ENCODE peak calls at places on chromosomes 2 and 18, in six cellular contexts. C is fibroblast of mammary gland; Z is CD4-positive, alpha-beta T cell; T is stomach; M is neural progenitor cell; D is IMR-90. V is an unnamed sample.

GRCh38 chr2:109647636-109648035 is 33.5 kb downstream of the SOWAHC start:
- DNase-seq in C (no peak), Z (no peak), T (no peak), M (no peak), D (peak; percentile 25), V (no peak)

GRCh38 chr2:137185378-137186078 is 420.2 kb downstream of the THSD7B start:
- DNase-seq in C (peak; percentile 85), Z (no peak), T (no peak), M (no peak), D (no peak), V (no peak)

GRCh38 chr2:151374426-151374825 is 17.0 kb downstream of the TNFAIP6 start:
- DNase-seq in C (peak; percentile 87), Z (no peak), T (no peak), M (no peak), D (peak; percentile 91), V (no peak)

GRCh38 chr2:217902281-217903141 is 100.3 kb downstream of the TNS1 start:
- DNase-seq in C (peak; percentile 71), Z (no peak), T (peak; percentile 84), M (no peak), D (peak; percentile 88), V (no peak)

GRCh38 chr2:12504443-12504842 is 212.3 kb upstream of the TRIB2 start:
- DNase-seq in C (peak; percentile 42), Z (no peak), T (no peak), M (no peak), D (peak; percentile 57), V (no peak)

GRCh38 chr2:106091219-106091618 is 102.9 kb downstream of the UXS1 start:
- DNase-seq in C (no peak), Z (no peak), T (no peak), M (no peak), D (no peak), V (no peak)

GRCh38 chr2:164044637-164045036 is 308.8 kb upstream of the FIGN start:
- DNase-seq in C (no peak), Z (no peak), T (no peak), M (no peak), D (no peak), V (no peak)

GRCh38 chr2:44686561-44686960 is 254.9 kb upstream of the SIX3 start:
- DNase-seq in C (peak; percentile 76), Z (no peak), T (no peak), M (no peak), D (peak; percentile 69), V (no peak)

GRCh38 chr2:37871453-37872191 is 53.5 kb upstream of the RMDN2 start:
- DNase-seq in C (peak; percentile 86), Z (no peak), T (no peak), M (no peak), D (peak; percentile 81), V (no peak)

GRCh38 chr2:84424152-84424551 is 34.9 kb downstream of the SUCLG1 start:
- DNase-seq in C (peak; percentile 32), Z (no peak), T (no peak), M (no peak), D (peak; percentile 33), V (no peak)

GRCh38 chr18:64806232-64806631 is 657.3 kb upstream of the LINC00305 start:
- DNase-seq in C (no peak), Z (no peak), T (no peak), M (no peak), D (no peak), V (no peak)

GRCh38 chr2:99680946-99681345 is 191.1 kb upstream of the REV1 start:
- DNase-seq in C (peak; percentile 89), Z (no peak), T (no peak), M (no peak), D (peak; percentile 82), V (no peak)

GRCh38 chr2:117980783-117981676 is 32.8 kb downstream of the CCDC93 start:
- DNase-seq in C (peak; percentile 94), Z (no peak), T (no peak), M (no peak), D (peak; percentile 92), V (no peak)

GRCh38 chr2:239148495-239149200 is 252.2 kb downstream of the HDAC4 start:
- DNase-seq in C (no peak), Z (no peak), T (no peak), M (no peak), D (no peak), V (no peak)

GRCh38 chr2:239263231-239263936 is 137.4 kb downstream of the HDAC4 start:
- DNase-seq in C (no peak), Z (no peak), T (peak; percentile 20), M (no peak), D (no peak), V (no peak)

GRCh38 chr2:46458763-46459505 is 20.4 kb upstream of the TMEM247 start:
- DNase-seq in C (no peak), Z (no peak), T (no peak), M (no peak), D (no peak), V (no peak)

GRCh38 chr2:159432610-159433009 is 146.1 kb upstream of the WDSUB1 start:
- DNase-seq in C (no peak), Z (no peak), T (no peak), M (no peak), D (no peak), V (no peak)

GRCh38 chr18:75478996-75479870 is 51.7 kb upstream of the SMIM21 start:
- DNase-seq in C (peak; percentile 73), Z (no peak), T (no peak), M (peak; percentile 58), D (peak; percentile 59), V (no peak)

GRCh38 chr18:48923746-48924580 is 26.8 kb downstream of the SMAD7 start:
- DNase-seq in C (peak; percentile 76), Z (no peak), T (no peak), M (no peak), D (peak; percentile 69), V (no peak)

GRCh38 chr2:4295680-4296079 is 592.3 kb downstream of the DCDC2C start:
- DNase-seq in C (no peak), Z (no peak), T (no peak), M (no peak), D (no peak), V (no peak)

GRCh38 chr18:58557013-58557435 is 71.9 kb downstream of the ALPK2 start:
- DNase-seq in C (no peak), Z (no peak), T (no peak), M (no peak), D (no peak), V (no peak)

GRCh38 chr18:2139676-2140075 is 431.6 kb downstream of the METTL4 start:
- DNase-seq in C (peak; percentile 48), Z (no peak), T (no peak), M (no peak), D (no peak), V (no peak)

GRCh38 chr2:217434183-217434620 is 568.6 kb downstream of the TNS1 start:
- DNase-seq in C (peak; percentile 98), Z (no peak), T (peak; percentile 74), M (peak; percentile 90), D (peak; percentile 99), V (peak; percentile 56)

GRCh38 chr2:241310917-241311566 is 4.4 kb downstream of the HDLBP start:
- DNase-seq in C (no peak), Z (no peak), T (no peak), M (no peak), D (no peak), V (no peak)
- TF ChIP-seq CTCF in C (no peak), Z (no peak), T (no peak), M (no peak), D (no peak), V (no peak)

GRCh38 chr2:181778621-181779195 is 98.4 kb upstream of the NEUROD1 start:
- DNase-seq in C (no peak), Z (no peak), T (no peak), M (peak; percentile 31), D (peak; percentile 25), V (no peak)

GRCh38 chr2:181780159-181781081 is 100.1 kb upstream of the NEUROD1 start:
- DNase-seq in C (no peak), Z (no peak), T (no peak), M (no peak), D (peak; percentile 54), V (no peak)

GRCh38 chr2:181782630-181783029 is 102.3 kb upstream of the NEUROD1 start:
- DNase-seq in C (no peak), Z (no peak), T (no peak), M (no peak), D (no peak), V (no peak)

GRCh38 chr2:181779288-181779871 is 99.1 kb upstream of the NEUROD1 start:
- DNase-seq in C (no peak), Z (no peak), T (no peak), M (no peak), D (no peak), V (no peak)

GRCh38 chr2:181781082-181781786 is 100.9 kb upstream of the NEUROD1 start:
- DNase-seq in C (no peak), Z (no peak), T (no peak), M (no peak), D (no peak), V (no peak)
- TF ChIP-seq CTCF in C (no peak), Z (no peak), T (no peak), M (no peak), D (no peak), V (no peak)

GRCh38 chr2:219637842-219638185 is 10.4 kb downstream of the SLC4A3 start:
- DNase-seq in C (no peak), Z (no peak), T (no peak), M (no peak), D (no peak), V (no peak)

GRCh38 chr2:219638948-219639341 is 11.5 kb downstream of the SLC4A3 start:
- DNase-seq in C (peak; percentile 12), Z (no peak), T (no peak), M (no peak), D (no peak), V (no peak)

GRCh38 chr2:219639356-219639755 is 11.9 kb downstream of the SLC4A3 start:
- DNase-seq in C (no peak), Z (no peak), T (no peak), M (no peak), D (no peak), V (no peak)

GRCh38 chr2:219636941-219637841 is 9.8 kb downstream of the SLC4A3 start:
- DNase-seq in C (no peak), Z (no peak), T (no peak), M (no peak), D (no peak), V (no peak)

GRCh38 chr2:219638217-219638947 is 11.0 kb downstream of the SLC4A3 start:
- DNase-seq in C (no peak), Z (no peak), T (no peak), M (peak; percentile 32), D (no peak), V (no peak)
- TF ChIP-seq CTCF in C (peak; percentile 15), Z (no peak), T (no peak), M (peak; percentile 38), D (peak; percentile 12), V (no peak)

DNA sequence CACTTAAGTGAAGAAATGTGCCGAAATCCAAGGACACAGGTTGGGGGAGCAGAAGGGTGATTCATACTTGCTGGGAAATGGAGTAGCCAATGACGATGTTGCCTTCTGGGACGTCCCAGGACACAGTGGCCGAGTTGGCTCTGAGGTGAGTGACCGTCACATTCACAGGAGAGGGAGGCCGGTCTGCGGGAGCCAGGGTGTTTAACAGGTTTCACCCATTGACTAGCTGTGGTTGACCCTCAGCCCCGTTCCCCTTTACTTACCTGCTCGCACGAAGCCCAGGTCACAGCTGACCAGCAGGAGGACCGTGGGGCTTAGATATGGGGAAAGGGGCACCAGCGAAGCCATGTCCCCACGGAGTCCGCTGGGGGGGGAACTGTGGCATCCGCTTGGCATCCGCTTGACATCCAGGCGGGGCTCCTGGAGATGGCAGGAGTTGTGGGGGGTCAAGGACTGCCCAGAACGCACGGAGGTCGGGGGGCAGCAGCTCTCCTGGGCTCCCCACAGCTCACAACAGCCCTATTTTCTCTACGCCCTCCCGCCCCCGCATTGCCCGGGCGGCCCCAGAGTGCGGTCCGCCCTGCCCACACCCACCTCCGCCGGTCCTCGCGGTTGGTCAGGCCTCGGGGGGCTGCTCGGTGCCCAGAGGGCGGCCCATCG is 586 bp downstream of the FNDC4 start:
- DNase-seq in C (peak; percentile 84), Z (no peak), T (no peak), M (peak; percentile 42), D (peak; percentile 20), V (no peak)
- TF ChIP-seq CTCF in C (peak; percentile 4), Z (no peak), T (no peak), M (no peak), D (no peak), V (no peak)